ENCODE peak calls at places on chromosomes 3 and 15, in seven cellular contexts. J is heart right ventricle, G is tibial nerve, N is tibial artery, L is right cardiac atrium, M is GM12864, K is GM23248. A is an unnamed sample.

GRCh38 chr3:140922634-140923033 is 19.0 kb upstream of the SLC25A36 start:
- DNase-seq in L (no peak), K (peak), M (no peak), N (no peak), J (no peak), G (no peak), A (no peak)

GRCh38 chr15:96338772-96339661 is 8.5 kb downstream of the NR2F2 start:
- DNase-seq in J (no peak), L (no peak), N (no peak), K (no peak), M (no peak), G (peak), A (no peak)

GRCh38 chr15:29377141-29377540 is 107.5 kb upstream of the NSMCE3 start:
- DNase-seq in N (no peak), L (no peak), K (no peak), J (no peak), M (no peak), G (no peak), A (no peak)

GRCh38 chr3:155076888-155077287 is 3.2 kb upstream of the MME start:
- DNase-seq in J (no peak), M (no peak), G (no peak), L (no peak), K (no peak), N (no peak), A (no peak)

GRCh38 chr3:105032541-105032940 is 334.2 kb upstream of the ALCAM start:
- DNase-seq in G (no peak), N (no peak), K (no peak), M (no peak), L (no peak), J (no peak), A (no peak)

GRCh38 chr3:124599779-124600693 is 130.2 kb upstream of the UMPS start:
- DNase-seq in K (peak), G (no peak), L (no peak), J (no peak), M (no peak), N (no peak), A (no peak)

GRCh38 chr3:123636431-123636841 is 51.6 kb upstream of the HACD2 start:
- DNase-seq in N (no peak), M (no peak), J (no peak), G (no peak), L (no peak), K (no peak), A (no peak)

GRCh38 chr3:53250881-53251605 is 4.8 kb downstream of the TKT start:
- DNase-seq in J (no peak), K (no peak), M (no peak), G (no peak), L (peak), N (no peak), A (no peak)

GRCh38 chr3:100590114-100590839 is 19.1 kb upstream of the ADGRG7 start:
- DNase-seq in G (peak), M (no peak), L (peak), J (no peak), K (peak), N (peak), A (peak)

GRCh38 chr3:183427206-183428139 is 946 bp downstream of the MCF2L2 start:
- DNase-seq in G (no peak), M (no peak), L (no peak), N (no peak), J (no peak), K (no peak), A (no peak)

GRCh38 chr3:66041116-66041515 is 2.4 kb upstream of the MAGI1 start:
- DNase-seq in M (no peak), K (peak), L (no peak), G (no peak), N (no peak), J (no peak), A (no peak)

GRCh38 chr3:157832588-157832987 is 273.6 kb downstream of the SHOX2 start:
- DNase-seq in K (peak), J (no peak), G (no peak), N (no peak), M (no peak), L (no peak), A (no peak)

GRCh38 chr15:44591326-44591725 is 54.4 kb downstream of the EIF3J start:
- DNase-seq in M (no peak), G (no peak), L (no peak), K (no peak), J (no peak), N (no peak), A (no peak)

GRCh38 chr3:27279153-27279552 is 90.0 kb downstream of the NEK10 start:
- DNase-seq in G (no peak), M (no peak), N (no peak), J (no peak), K (peak), L (no peak), A (no peak)

GRCh38 chr3:44198265-44198956 is 43.3 kb upstream of the TOPAZ1 start:
- DNase-seq in M (peak), G (peak), J (peak), K (peak), L (peak), N (peak), A (peak)

GRCh38 chr3:82363131-82363530 is 601.7 kb upstream of the GBE1 start:
- DNase-seq in G (no peak), K (no peak), L (no peak), M (no peak), N (no peak), J (no peak), A (no peak)

GRCh38 chr3:12495749-12496452 is 11.6 kb downstream of the TSEN2 start:
- DNase-seq in L (no peak), K (no peak), G (no peak), M (no peak), J (no peak), N (no peak), A (no peak)

GRCh38 chr3:186668426-186668825 is 2.6 kb downstream of the HRG start:
- DNase-seq in L (no peak), M (no peak), J (no peak), G (no peak), N (no peak), K (no peak), A (no peak)
- H3K4me3 ChIP-seq in L (no peak), M (no peak), J (no peak), G (no peak), N (no peak), K (no peak), A (no peak)

GRCh38 chr15:93072440-93073394 is 16.3 kb downstream of the RGMA start:
- DNase-seq in N (peak), K (peak), L (peak), M (no peak), J (peak), G (peak), A (no peak)
- H3K4me3 ChIP-seq in N (peak), K (peak), L (peak), M (no peak), J (peak), G (peak), A (no peak)

DNA sequence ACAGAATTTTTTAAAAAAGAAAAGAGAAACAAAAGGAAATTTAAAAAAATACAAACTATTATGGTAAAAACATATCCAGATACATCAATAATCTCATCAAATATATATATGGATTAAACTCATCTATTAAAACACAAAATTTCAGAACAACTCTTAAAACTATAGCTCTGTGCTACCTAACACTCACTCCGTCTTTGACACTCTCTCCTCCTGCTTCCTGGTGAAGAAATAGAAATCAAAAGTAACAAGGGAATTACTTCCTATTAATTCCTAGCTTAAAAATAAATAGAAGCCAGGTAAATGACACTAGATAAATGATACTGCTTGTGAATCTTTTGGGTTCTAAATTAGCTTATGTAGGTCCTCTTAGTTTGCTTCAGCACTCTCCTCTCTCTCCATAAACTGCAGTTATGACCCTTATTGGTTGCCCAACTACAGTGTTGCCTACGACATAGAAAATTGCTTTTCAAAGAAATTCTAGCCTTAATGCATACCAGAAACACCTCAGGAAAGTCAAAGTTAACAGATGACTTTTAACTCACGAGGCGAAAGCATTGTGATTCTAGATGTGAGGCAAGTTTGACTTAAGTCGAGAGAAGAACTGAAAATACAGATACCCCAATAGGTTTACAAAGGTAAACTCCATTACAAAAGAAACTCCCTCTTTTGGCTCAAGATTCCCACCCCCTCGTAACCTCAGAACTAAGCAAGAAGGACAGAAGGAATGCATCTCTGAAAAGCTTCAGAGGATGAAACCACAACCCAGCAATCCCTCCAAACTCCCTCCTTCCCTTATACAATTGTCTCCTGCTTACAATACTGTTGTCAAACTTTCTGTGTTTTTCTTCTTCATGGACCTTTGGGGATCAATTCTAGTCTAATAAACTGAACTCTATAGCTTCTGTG is 394.7 kb downstream of the FGF12 start:
- DNase-seq in M (no peak), G (no peak), N (no peak), K (no peak), L (no peak), J (no peak), A (no peak)
- H3K4me3 ChIP-seq in M (no peak), G (no peak), N (no peak), K (no peak), L (no peak), J (no peak), A (no peak)

DNA sequence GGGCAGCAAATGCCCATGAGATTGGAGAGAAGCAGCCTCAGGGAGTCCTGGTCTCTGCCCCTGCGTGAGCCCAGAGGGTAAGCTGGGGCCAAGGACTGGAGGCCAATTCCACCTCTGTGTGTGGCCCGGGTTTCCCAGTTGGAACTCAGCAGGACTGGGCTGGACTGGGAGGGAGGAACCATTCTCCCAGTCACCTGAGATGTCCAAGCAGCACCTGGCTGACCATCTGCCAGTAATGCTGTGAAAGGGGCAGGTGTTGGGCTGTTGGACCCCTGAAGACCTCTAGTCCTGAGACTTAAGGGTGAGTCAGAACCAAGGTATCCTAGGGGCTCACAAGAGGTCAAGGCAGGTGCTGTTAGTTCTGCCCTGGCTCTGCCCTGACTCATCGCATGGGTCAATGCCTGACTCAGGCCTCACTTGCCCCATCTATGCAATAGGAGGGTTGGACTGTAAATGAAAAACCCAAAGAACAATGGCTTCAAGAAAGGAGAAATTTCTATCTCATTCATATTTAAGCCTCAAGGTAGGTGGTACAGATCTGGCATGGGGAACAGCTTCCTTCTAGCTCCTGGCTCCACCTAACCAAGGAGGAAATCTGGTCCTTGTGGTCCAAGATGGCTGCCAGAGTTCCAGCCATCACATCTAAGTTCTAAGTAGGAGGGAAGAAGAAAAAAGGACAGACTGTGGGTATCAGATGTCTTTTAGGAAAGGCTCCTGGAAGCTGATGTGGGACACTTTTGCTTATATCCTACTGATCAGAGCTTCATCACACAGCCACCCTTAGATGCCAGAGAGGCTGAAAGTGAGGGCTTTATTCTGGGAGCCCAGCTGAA is 111.3 kb downstream of the FBLN2 start:
- DNase-seq in K (no peak), J (no peak), L (no peak), N (no peak), G (no peak), M (no peak), A (no peak)
- H3K4me3 ChIP-seq in K (no peak), J (no peak), L (no peak), N (no peak), G (no peak), M (no peak), A (no peak)

A was measured in effector memory CD4-positive, alpha-beta T cell.